ENCODE peak calls at places on chromosomes 2 and 18, in eight cellular contexts. Z is dorsolateral prefrontal cortex, U is foreskin fibroblast, A is Caco-2, P is AG04450, G is GM23338, H is GM12865, S is prostate gland. W is an unnamed sample.
A peak's percentile ranks its signal among the peaks of the same experiment; 100 is the strongest.

GRCh38 chr2:85148190-85148589 is 15.0 kb downstream of the TCF7L1 start:
- DNase-seq in Z (no peak), U (no peak), A (no peak), P (no peak), G (no peak), H (no peak), S (no peak), W (no peak)

GRCh38 chr2:137980459-137980858 is 16.2 kb downstream of the HNMT start:
- DNase-seq in Z (no peak), U (peak; percentile 57), A (no peak), P (no peak), G (no peak), H (no peak), S (no peak), W (no peak)

GRCh38 chr2:121584741-121585140 is 54.1 kb downstream of the RNU4ATAC start:
- DNase-seq in Z (no peak), U (no peak), A (no peak), P (no peak), G (no peak), H (no peak), S (no peak), W (no peak)

GRCh38 chr2:28904802-28905499 is 10.5 kb downstream of the WDR43 start:
- DNase-seq in Z (no peak), U (no peak), A (no peak), P (no peak), G (no peak), H (no peak), S (no peak), W (no peak)

GRCh38 chr2:96757477-96757860 is 3.2 kb upstream of the CNNM4 start:
- DNase-seq in Z (no peak), U (no peak), A (no peak), P (no peak), G (no peak), H (no peak), S (no peak), W (no peak)

GRCh38 chr2:201955702-201956141 is 77.9 kb upstream of the FZD7 start:
- DNase-seq in Z (no peak), U (peak; percentile 58), A (no peak), P (no peak), G (no peak), H (no peak), S (no peak), W (no peak)

GRCh38 chr2:65595641-65596040 is 163.2 kb upstream of the SPRED2 start:
- DNase-seq in Z (no peak), U (no peak), A (no peak), P (peak; percentile 8), G (no peak), H (no peak), S (no peak), W (no peak)

GRCh38 chr18:77076111-77076510 is 56.5 kb downstream of the MBP start:
- DNase-seq in Z (no peak), U (no peak), A (no peak), P (no peak), G (no peak), H (no peak), S (no peak), W (no peak)

GRCh38 chr2:86225581-86225980 is 26.3 kb downstream of the MRPL35 start:
- DNase-seq in Z (peak; percentile 76), U (peak; percentile 63), A (no peak), P (no peak), G (no peak), H (peak; percentile 83), S (no peak), W (peak; percentile 57)

GRCh38 chr2:128232965-128233789 is 85.5 kb downstream of the HS6ST1 start:
- DNase-seq in Z (peak; percentile 88), U (peak; percentile 91), A (peak; percentile 93), P (peak; percentile 29), G (peak; percentile 94), H (peak; percentile 88), S (peak; percentile 86), W (peak; percentile 39)

GRCh38 chr2:4258563-4258962 is 555.2 kb downstream of the DCDC2C start:
- DNase-seq in Z (no peak), U (no peak), A (no peak), P (no peak), G (no peak), H (no peak), S (peak; percentile 27), W (no peak)

GRCh38 chr2:207694811-207695281 is 16.6 kb upstream of the CCNYL1 start:
- DNase-seq in Z (no peak), U (peak; percentile 55), A (no peak), P (no peak), G (no peak), H (peak; percentile 23), S (no peak), W (no peak)

GRCh38 chr2:205633994-205634393 is 48.3 kb upstream of the NRP2 start:
- DNase-seq in Z (no peak), U (peak; percentile 55), A (no peak), P (no peak), G (no peak), H (no peak), S (no peak), W (no peak)

GRCh38 chr2:118852605-118853128 is 5.2 kb upstream of the EN1 start:
- DNase-seq in Z (no peak), U (peak; percentile 22), A (no peak), P (no peak), G (no peak), H (no peak), S (no peak), W (no peak)

GRCh38 chr2:149651229-149651628 is 63.7 kb upstream of the MMADHC start:
- DNase-seq in Z (no peak), U (no peak), A (peak; percentile 30), P (no peak), G (no peak), H (no peak), S (no peak), W (no peak)

DNA sequence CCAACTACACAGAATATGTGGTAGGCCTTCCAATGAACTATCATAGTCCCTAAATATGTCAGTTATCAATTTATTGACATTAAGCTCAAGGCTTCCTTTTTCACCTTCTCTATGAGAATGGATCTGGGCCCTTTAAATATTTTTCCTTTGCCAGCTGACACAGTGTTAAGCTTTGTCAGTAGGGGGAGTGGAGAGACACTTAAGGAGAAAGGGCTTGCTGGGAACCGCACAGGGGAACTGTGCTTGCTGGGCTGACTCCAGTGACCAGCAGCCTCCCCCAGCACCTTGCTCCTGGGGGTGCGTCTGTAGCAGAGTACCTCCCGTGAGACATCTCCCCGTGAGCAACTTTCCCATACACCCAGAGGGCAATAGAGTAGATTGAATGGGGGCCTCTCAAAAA is 6.5 kb upstream of the PTPN2 start:
- DNase-seq in Z (no peak), U (peak; percentile 28), A (peak; percentile 46), P (no peak), G (peak; percentile 56), H (peak; percentile 37), S (no peak), W (no peak)
- TF ChIP-seq CTCF in Z (no peak), U (peak; percentile 17), A (peak; percentile 57), P (no peak), G (peak; percentile 21), H (peak; percentile 16), S (no peak), W (peak; percentile 32)

DNA sequence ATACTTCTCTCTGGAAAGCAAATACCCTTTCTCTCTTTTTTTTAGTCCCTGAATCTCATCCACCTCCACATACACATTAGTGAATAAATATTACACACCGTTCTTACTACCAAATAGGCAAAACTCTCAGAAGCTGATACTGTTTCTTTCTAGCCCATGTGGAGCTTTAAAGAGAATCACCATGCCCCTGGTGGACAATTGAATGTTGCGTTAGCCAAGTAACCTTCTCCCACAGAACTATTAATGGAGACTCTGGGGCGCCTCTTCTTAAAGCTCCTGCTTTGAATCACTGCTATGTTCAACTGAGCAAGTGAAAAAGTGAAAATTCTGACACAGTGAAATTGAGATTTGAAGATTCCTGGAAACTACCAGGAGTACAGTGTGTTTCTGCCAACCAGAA is 522.8 kb upstream of the CDH7 start:
- DNase-seq in Z (no peak), U (no peak), A (no peak), P (no peak), G (peak; percentile 66), H (no peak), S (no peak), W (no peak)
- TF ChIP-seq CTCF in Z (no peak), U (no peak), A (no peak), P (no peak), G (peak; percentile 26), H (no peak), S (no peak), W (no peak)

GRCh38 chr2:238158807-238159539 is at the start of gene ERFE:
- DNase-seq in Z (no peak), U (peak; percentile 74), A (peak; percentile 73), P (no peak), G (peak; percentile 81), H (peak; percentile 40), S (no peak), W (no peak)
- TF ChIP-seq CTCF in Z (peak; percentile 63), U (peak; percentile 9), A (peak; percentile 21), P (peak; percentile 44), G (peak; percentile 59), H (peak; percentile 29), S (no peak), W (peak; percentile 27)

GRCh38 chr2:11746376-11746806 is at the start of gene LPIN1:
- DNase-seq in Z (peak; percentile 88), U (peak; percentile 95), A (peak; percentile 92), P (peak; percentile 54), G (peak; percentile 91), H (peak; percentile 89), S (peak; percentile 86), W (no peak)

GRCh38 chr2:11743531-11743815 is 3.0 kb upstream of the LPIN1 start:
- DNase-seq in Z (no peak), U (no peak), A (no peak), P (no peak), G (no peak), H (no peak), S (no peak), W (no peak)

GRCh38 chr2:11745613-11746375 is 638 bp upstream of the LPIN1 start:
- DNase-seq in Z (no peak), U (no peak), A (no peak), P (no peak), G (no peak), H (no peak), S (no peak), W (no peak)

GRCh38 chr2:11743846-11744553 is 2.4 kb upstream of the LPIN1 start:
- DNase-seq in Z (peak; percentile 82), U (peak; percentile 100), A (peak; percentile 94), P (peak; percentile 99), G (peak; percentile 77), H (peak; percentile 87), S (peak; percentile 94), W (peak; percentile 60)

GRCh38 chr2:11744631-11745394 is 1.6 kb upstream of the LPIN1 start:
- DNase-seq in Z (no peak), U (peak; percentile 72), A (peak; percentile 32), P (no peak), G (peak; percentile 82), H (no peak), S (no peak), W (no peak)
- TF ChIP-seq CTCF in Z (peak; percentile 63), U (peak; percentile 41), A (peak; percentile 12), P (peak; percentile 53), G (peak; percentile 74), H (peak; percentile 16), S (peak; percentile 24), W (peak; percentile 31)

W was measured in GM12864.